ENCODE peak calls at places on chromosome 16, in four cellular contexts. D, K, H and I are unnamed samples.

GRCh38 chr16:86566966-86567700 is 504 bp downstream of the FOXC2 start:
- DNase-seq in H (peak), K (no peak), D (peak), I (no peak)

GRCh38 chr16:48323783-48324775 is 61.1 kb downstream of the SIAH1 start:
- DNase-seq in K (no peak), H (no peak), D (no peak), I (no peak)

GRCh38 chr16:84795338-84796053 is 24.3 kb upstream of the CRISPLD2 start:
- DNase-seq in H (no peak), K (no peak), D (no peak), I (no peak)

GRCh38 chr16:12866981-12867551 is 34.3 kb upstream of the SHISA9 start:
- DNase-seq in D (no peak), H (no peak), K (no peak), I (no peak)

GRCh38 chr16:51431517-51432241 is 280.6 kb upstream of the SALL1 start:
- DNase-seq in K (peak), H (no peak), D (no peak), I (no peak)

GRCh38 chr16:88007321-88007731 is 56.1 kb downstream of the BANP start:
- DNase-seq in H (no peak), D (no peak), K (no peak), I (no peak)

GRCh38 chr16:64278196-64278595 is 843.7 kb downstream of the CDH11 start:
- DNase-seq in K (no peak), H (no peak), D (no peak), I (no peak)

GRCh38 chr16:48901712-48902374 is 291.9 kb upstream of the N4BP1 start:
- DNase-seq in K (peak), H (no peak), D (peak), I (no peak)

GRCh38 chr16:85354623-85355514 is 242.6 kb upstream of the CIBAR2 start:
- DNase-seq in K (peak), D (no peak), H (no peak), I (peak)

GRCh38 chr16:9436175-9436574 is 344.7 kb downstream of the HAPSTR1 start:
- DNase-seq in D (no peak), K (no peak), H (no peak), I (no peak)

GRCh38 chr16:54628796-54629625 is 301.7 kb upstream of the IRX5 start:
- DNase-seq in K (no peak), H (no peak), D (no peak), I (no peak)

GRCh38 chr16:88844412-88845118 is 12.2 kb downstream of the GALNS start:
- DNase-seq in D (peak), K (no peak), H (no peak), I (no peak)

GRCh38 chr16:85835956-85836705 is 36.6 kb downstream of the COX4I1 start:
- DNase-seq in K (no peak), H (no peak), D (no peak), I (no peak)

GRCh38 chr16:87457724-87458423 is 35.0 kb downstream of the ZCCHC14 start:
- DNase-seq in D (no peak), K (peak), H (no peak), I (no peak)

GRCh38 chr16:11526921-11527320 is 59.8 kb downstream of the LITAF start:
- DNase-seq in H (peak), D (no peak), K (peak), I (no peak)

GRCh38 chr16:2337431-2338296 is 2.9 kb downstream of the ABCA3 start:
- DNase-seq in D (no peak), H (peak), K (no peak), I (no peak)

GRCh38 chr16:10520869-10521578 is 59.4 kb downstream of the EMP2 start:
- DNase-seq in D (no peak), H (no peak), K (no peak), I (no peak)

GRCh38 chr16:20243731-20244281 is 83.5 kb downstream of the GP2 start:
- DNase-seq in K (no peak), D (no peak), H (no peak), I (no peak)

GRCh38 chr16:19118938-19119431 is 5.2 kb downstream of the ITPRIPL2 start:
- DNase-seq in K (no peak), H (no peak), D (no peak), I (peak)

GRCh38 chr16:22164482-22164881 is 2.2 kb downstream of the SDR42E2 start:
- DNase-seq in K (no peak), H (no peak), D (no peak), I (no peak)

GRCh38 chr16:49921106-49921505 is 65.2 kb upstream of the ZNF423 start:
- DNase-seq in D (no peak), K (no peak), H (no peak), I (no peak)

GRCh38 chr16:30941600-30942420 is 7.1 kb upstream of the ORAI3 start:
- DNase-seq in H (peak), K (peak), D (peak), I (peak)

GRCh38 chr16:75593825-75594820 is 27.9 kb downstream of the GABARAPL2 start:
- DNase-seq in K (peak), H (peak), D (peak), I (peak)
- TF ChIP-seq TEAD4 in K (no peak), H (no peak), D (no peak), I (peak)

DNA sequence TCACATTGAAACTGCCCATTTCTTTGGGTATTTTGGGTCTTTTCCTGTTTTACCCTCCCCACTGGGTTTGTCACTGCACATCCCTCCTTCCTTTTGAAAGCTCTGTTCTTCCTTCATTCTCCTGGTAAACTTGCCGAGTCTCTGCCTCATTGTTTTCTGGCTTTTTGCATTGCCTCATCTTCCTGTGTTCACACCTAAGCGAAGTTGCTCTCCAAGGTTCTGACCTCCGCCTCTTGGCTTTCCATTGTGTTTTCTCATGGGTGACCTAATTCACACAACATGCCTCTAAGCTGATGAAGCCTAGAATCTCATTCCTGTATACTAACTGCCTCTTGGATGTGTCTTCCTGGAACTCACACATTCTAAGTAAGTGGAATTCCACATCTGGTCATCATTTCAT is 1096.1 kb upstream of the EEF2KMT start:
- DNase-seq in D (no peak), K (no peak), H (peak), I (peak)
- TF ChIP-seq TEAD4 in D (no peak), K (no peak), H (peak), I (no peak)

GRCh38 chr16:67165121-67166034 is 833 bp downstream of the HSF4 start:
- DNase-seq in K (no peak), D (no peak), H (peak), I (peak)

GRCh38 chr16:67163903-67164558 is 514 bp upstream of the HSF4 start:
- DNase-seq in K (peak), H (peak), D (no peak), I (no peak)

GRCh38 chr16:67166035-67166882 is 1.7 kb downstream of the HSF4 start:
- DNase-seq in D (no peak), K (no peak), H (no peak), I (no peak)

GRCh38 chr16:67163164-67163902 is 1.2 kb upstream of the HSF4 start:
- DNase-seq in D (peak), K (peak), H (peak), I (no peak)

GRCh38 chr16:67164599-67165061 is at the start of gene HSF4:
- DNase-seq in H (peak), D (no peak), K (peak), I (peak)
- TF ChIP-seq TEAD4 in H (no peak), D (no peak), K (no peak), I (no peak)

DNA sequence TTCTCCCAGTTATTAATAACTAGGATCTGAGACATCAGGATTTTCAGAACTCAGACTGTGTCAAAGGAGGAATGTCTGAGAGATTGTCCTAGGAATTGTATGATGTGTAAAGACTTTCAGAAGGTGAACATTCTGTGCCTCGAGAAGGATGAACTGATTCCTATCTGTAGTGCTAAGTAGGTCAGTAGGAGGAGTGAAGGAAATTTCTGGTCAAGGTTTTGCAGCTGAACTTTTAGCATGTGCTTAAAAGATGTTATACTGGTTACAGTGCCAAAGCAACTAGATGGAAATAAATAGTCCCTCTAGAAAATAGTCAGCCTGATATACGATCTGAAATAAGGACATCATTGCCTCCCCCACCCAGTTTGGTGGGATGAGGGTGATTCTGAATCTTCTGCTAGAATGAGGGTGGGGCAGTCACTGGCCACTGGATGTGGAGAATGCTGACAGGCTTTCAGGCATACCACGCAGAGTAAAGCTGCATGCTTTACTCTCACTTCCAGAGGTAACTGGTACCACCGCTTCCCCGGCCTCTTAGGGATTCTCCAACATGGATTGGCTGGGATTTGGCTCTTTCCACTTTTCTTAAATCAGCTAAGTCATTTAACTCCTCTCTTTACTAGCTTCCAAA is 57.2 kb upstream of the VPS4A start:
- DNase-seq in K (no peak), D (no peak), H (no peak), I (no peak)
- TF ChIP-seq TEAD4 in K (no peak), D (no peak), H (no peak), I (no peak)

GRCh38 chr16:23595951-23596720 is at the start of gene NDUFAB1:
- DNase-seq in K (peak), D (peak), H (peak), I (peak)

GRCh38 chr16:23595246-23595950 is 718 bp downstream of the NDUFAB1 start:
- DNase-seq in H (no peak), K (peak), D (no peak), I (no peak)

GRCh38 chr16:23594186-23594585 is 1.9 kb downstream of the NDUFAB1 start:
- DNase-seq in K (no peak), H (no peak), D (no peak), I (no peak)

GRCh38 chr16:23597003-23597756 is 1.1 kb upstream of the NDUFAB1 start:
- DNase-seq in D (peak), H (peak), K (peak), I (peak)
- TF ChIP-seq TEAD4 in D (no peak), H (no peak), K (no peak), I (no peak)

GRCh38 chr16:1288813-1289479 is 20.5 kb upstream of the UBE2I start:
- DNase-seq in K (no peak), H (no peak), D (peak), I (no peak)
- TF ChIP-seq TEAD4 in K (no peak), H (no peak), D (no peak), I (no peak)